ENCODE peak calls at places on chromosomes 11 and 22, in five cellular contexts. V, O, I, C and F are unnamed samples.

GRCh38 chr11:12880327-12880726 is 128.8 kb upstream of the RASSF10 start:
- DNase-seq in O (no peak), I (no peak), C (no peak), V (no peak), F (peak)

GRCh38 chr11:79087238-79087956 is 353.4 kb downstream of the TENM4 start:
- DNase-seq in O (peak), V (no peak), I (no peak), C (peak), F (peak)

GRCh38 chr22:31085493-31085824 is 4.3 kb downstream of the SMTN start:
- DNase-seq in C (no peak), O (no peak), V (no peak), I (no peak), F (peak)

GRCh38 chr11:118607401-118608267 is at the start of gene PHLDB1:
- DNase-seq in I (peak), O (peak), C (peak), V (no peak), F (peak)

GRCh38 chr11:82927264-82927880 is 25.8 kb downstream of the DDIAS start:
- DNase-seq in O (peak), V (no peak), C (peak), I (no peak), F (no peak)

GRCh38 chr22:32802291-32802826 is 854 bp downstream of the TIMP3 start:
- DNase-seq in V (no peak), C (no peak), O (peak), I (no peak), F (no peak)

GRCh38 chr11:77340501-77340900 is 39.0 kb upstream of the GDPD4 start:
- DNase-seq in O (no peak), V (no peak), I (no peak), C (no peak), F (no peak)

GRCh38 chr11:47259178-47259977 is 1.6 kb downstream of the NR1H3 start:
- DNase-seq in V (no peak), C (peak), O (no peak), I (peak), F (peak)

GRCh38 chr11:61922539-61922938 is 5.2 kb upstream of the RAB3IL1 start:
- DNase-seq in C (no peak), V (no peak), I (peak), O (peak), F (peak)

GRCh38 chr11:43943357-43943930 is 1.0 kb downstream of the C11orf96 start:
- DNase-seq in V (no peak), O (no peak), C (no peak), I (no peak), F (peak)

GRCh38 chr11:109552376-109552775 is 130.4 kb downstream of the C11orf87 start:
- DNase-seq in I (no peak), C (no peak), O (peak), V (no peak), F (no peak)

GRCh38 chr11:110112457-110112856 is 19.3 kb downstream of the ZC3H12C start:
- DNase-seq in I (no peak), C (no peak), V (no peak), O (no peak), F (no peak)

GRCh38 chr22:49971232-49972162 is 10.9 kb downstream of the PIM3 start:
- DNase-seq in V (peak), O (no peak), I (peak), C (peak), F (peak)

GRCh38 chr11:80521592-80521991 is 1080.8 kb upstream of the TENM4 start:
- DNase-seq in C (no peak), O (no peak), I (no peak), V (no peak), F (no peak)

GRCh38 chr11:449889-450808 is at the start of gene PTDSS2:
- DNase-seq in I (peak), C (peak), V (peak), O (peak), F (peak)

GRCh38 chr22:23695748-23696325 is 5.0 kb downstream of the RGL4 start:
- DNase-seq in O (no peak), I (no peak), C (no peak), V (peak), F (no peak)

GRCh38 chr22:37681001-37681424 is 5.1 kb upstream of the NOL12 start:
- DNase-seq in C (no peak), V (no peak), O (peak), I (no peak), F (no peak)

GRCh38 chr11:118883368-118884071 is at the start of gene CXCR5:
- DNase-seq in C (no peak), V (no peak), I (no peak), O (peak), F (peak)

GRCh38 chr11:47912843-47913437 is 64.8 kb upstream of the NUP160 start:
- DNase-seq in O (no peak), V (no peak), C (peak), I (no peak), F (no peak)

GRCh38 chr11:117862753-117863152 is 13.7 kb downstream of the FXYD6 start:
- DNase-seq in V (no peak), I (peak), C (no peak), O (no peak), F (no peak)

GRCh38 chr22:35997438-35997837 is 31.2 kb downstream of the RBFOX2 start:
- DNase-seq in I (no peak), V (no peak), C (no peak), O (no peak), F (no peak)

GRCh38 chr22:50739894-50740293 is 1.9 kb downstream of the ACR start:
- DNase-seq in O (no peak), V (no peak), I (peak), C (no peak), F (peak)

GRCh38 chr11:122789916-122790315 is 48.4 kb upstream of the CRTAM start:
- DNase-seq in O (no peak), C (no peak), V (no peak), I (no peak), F (no peak)

GRCh38 chr11:64372802-64373597 is 14.0 kb downstream of the RPS6KA4 start:
- DNase-seq in O (no peak), V (no peak), C (peak), I (no peak), F (peak)

GRCh38 chr11:662689-663274 is 25.7 kb downstream of the DRD4 start:
- DNase-seq in O (peak), I (peak), C (peak), V (no peak), F (peak)

GRCh38 chr22:18970948-18971315 is 34.8 kb upstream of the PRODH start:
- DNase-seq in I (no peak), C (no peak), V (no peak), O (no peak), F (no peak)

GRCh38 chr22:37054078-37054440 is 2.5 kb downstream of the KCTD17 start:
- DNase-seq in C (no peak), V (no peak), I (no peak), O (no peak), F (no peak)

GRCh38 chr11:57339305-57339704 is 1.2 kb downstream of the P2RX3 start:
- DNase-seq in I (no peak), V (no peak), O (no peak), C (no peak), F (no peak)

GRCh38 chr11:33674035-33674814 is 26.4 kb downstream of the C11orf91 start:
- DNase-seq in C (no peak), O (peak), V (no peak), I (no peak), F (peak)

GRCh38 chr11:126886636-126887035 is 113.9 kb downstream of the KIRREL3 start:
- DNase-seq in O (no peak), I (no peak), V (no peak), C (no peak), F (no peak)

GRCh38 chr22:38118182-38118581 is 7.7 kb upstream of the BAIAP2L2 start:
- DNase-seq in O (no peak), C (no peak), I (no peak), V (no peak), F (no peak)

GRCh38 chr11:117269856-117270255 is 21.3 kb upstream of the BACE1-AS start:
- DNase-seq in O (no peak), I (no peak), V (no peak), C (no peak), F (no peak)

GRCh38 chr11:112467721-112468120 is 207.1 kb upstream of the PLET1 start:
- DNase-seq in V (no peak), O (no peak), I (no peak), C (no peak), F (no peak)

GRCh38 chr11:68962527-68963250 is 18.1 kb downstream of the MRGPRD start:
- DNase-seq in I (no peak), V (no peak), O (no peak), C (peak), F (peak)

GRCh38 chr11:110891411-110891810 is 179.2 kb upstream of the ARHGAP20 start:
- DNase-seq in V (no peak), C (no peak), I (no peak), O (peak), F (no peak)

GRCh38 chr11:15396778-15397177 is 282.1 kb downstream of the INSC start:
- DNase-seq in C (no peak), V (no peak), O (no peak), I (no peak), F (no peak)

GRCh38 chr22:23036684-23037428 is 33.5 kb upstream of the GNAZ start:
- DNase-seq in I (no peak), V (no peak), O (no peak), C (peak), F (no peak)

GRCh38 chr11:130024356-130024755 is 21.7 kb upstream of the PRDM10 start:
- DNase-seq in V (no peak), C (no peak), I (no peak), O (no peak), F (no peak)

GRCh38 chr22:36510966-36511881 is 4.4 kb upstream of the FOXRED2 start:
- DNase-seq in O (peak), V (no peak), I (no peak), C (peak), F (peak)

DNA sequence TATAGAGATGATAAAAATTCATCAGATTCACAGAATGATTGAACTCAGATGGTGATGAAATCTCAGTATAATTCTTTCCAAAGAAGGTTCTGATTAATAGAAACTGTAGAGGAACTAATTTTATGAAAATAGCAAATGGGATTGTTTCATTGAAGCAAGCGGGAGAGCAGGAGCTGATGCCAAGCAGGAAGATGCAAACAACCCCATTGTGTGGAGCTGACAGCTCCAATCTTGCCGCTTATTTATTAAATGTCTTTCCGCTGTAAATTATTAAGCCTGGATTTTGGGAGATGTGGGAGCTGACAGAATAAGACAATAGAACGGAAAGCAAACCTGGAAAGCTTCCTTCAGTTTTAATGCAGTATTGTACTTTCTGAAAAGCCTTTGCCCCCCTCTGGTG is 6.0 kb upstream of the TMEM218 start:
- DNase-seq in O (no peak), V (no peak), I (no peak), C (no peak), F (no peak)
- H3K27ac ChIP-seq in O (no peak), V (no peak), I (no peak), C (no peak), F (no peak)

GRCh38 chr22:40592352-40593113 is 44.0 kb downstream of the MRTFA start:
- DNase-seq in V (no peak), I (no peak), C (no peak), O (no peak), F (no peak)
- TF ChIP-seq CTCF in V (no peak), I (no peak), C (no peak), O (no peak), F (no peak)

GRCh38 chr11:73324665-73325035 is 16.6 kb downstream of the ARHGEF17 start:
- DNase-seq in C (no peak), O (no peak), I (no peak), V (no peak), F (no peak)
- H3K27ac ChIP-seq in C (no peak), O (peak), I (peak), V (peak), F (no peak)

DNA sequence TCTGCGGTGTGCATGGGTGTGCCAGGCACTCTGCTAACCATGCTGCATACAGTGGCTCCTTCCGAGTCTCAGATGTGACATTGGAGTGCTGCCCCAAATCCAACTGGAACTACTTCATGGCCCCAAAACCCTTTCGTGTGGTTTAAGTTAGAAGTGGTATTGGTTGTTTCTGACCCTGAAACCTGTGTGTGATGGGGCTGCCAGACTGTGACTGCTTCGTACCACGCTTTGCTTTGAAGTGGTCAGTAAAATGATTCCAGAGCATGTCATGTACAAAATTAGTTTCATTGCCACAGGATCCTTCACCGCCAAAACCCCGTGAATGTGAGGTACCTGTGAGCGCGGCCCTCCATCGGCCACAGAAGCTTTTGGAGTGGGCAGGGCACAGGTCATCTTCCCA is 142.2 kb downstream of the WNT7B start:
- DNase-seq in I (no peak), O (no peak), V (no peak), C (no peak), F (no peak)
- TF ChIP-seq CTCF in I (no peak), O (no peak), V (no peak), C (no peak), F (no peak)

GRCh38 chr22:39616051-39616450 is 45.5 kb downstream of the CACNA1I start:
- DNase-seq in V (no peak), I (no peak), O (no peak), C (no peak), F (no peak)
- H3K27ac ChIP-seq in V (no peak), I (no peak), O (no peak), C (no peak), F (no peak)

GRCh38 chr11:87290304-87290922 is 252.7 kb downstream of the TMEM135 start:
- DNase-seq in O (peak), C (peak), I (no peak), V (no peak), F (no peak)
- TF ChIP-seq CTCF in O (peak), C (peak), I (no peak), V (peak), F (peak)

GRCh38 chr22:44575344-44576268 is 77.6 kb upstream of the RTL6 start:
- DNase-seq in O (no peak), I (no peak), C (no peak), V (no peak), F (no peak)
- H3K27ac ChIP-seq in O (no peak), I (no peak), C (no peak), V (no peak), F (no peak)

GRCh38 chr11:27076121-27076589 is 35.5 kb downstream of the BBOX1 start:
- DNase-seq in I (no peak), C (no peak), O (no peak), V (no peak), F (peak)
- TF ChIP-seq CTCF in I (no peak), C (no peak), O (no peak), V (no peak), F (peak)